ENCODE peak calls at places on chromosomes 7 and 10, in four cellular contexts. M is GM23338, A is left lung, O is PC-3. Z is an unnamed sample.
A peak's percentile ranks its signal among the peaks of the same experiment; 100 is the strongest.

GRCh38 chr7:2781636-2782035 is 62.5 kb downstream of the GNA12 start:
- DNase-seq in O (no peak), M (no peak), A (no peak), Z (no peak)

GRCh38 chr7:1513657-1514095 is 9.5 kb upstream of the INTS1 start:
- DNase-seq in O (no peak), A (peak; percentile 73), M (no peak), Z (no peak)

GRCh38 chr10:62779487-62780248 is 24.9 kb upstream of the ADO start:
- DNase-seq in O (peak; percentile 92), A (no peak), M (no peak), Z (peak; percentile 76)

GRCh38 chr7:91230503-91230902 is 33.7 kb upstream of the FZD1 start:
- DNase-seq in O (no peak), M (no peak), A (no peak), Z (no peak)

GRCh38 chr7:15561840-15562239 is at the start of gene AGMO:
- DNase-seq in M (no peak), O (peak; percentile 32), A (peak; percentile 9), Z (no peak)

GRCh38 chr10:131677671-131678070 is 223.1 kb upstream of the PPP2R2D start:
- DNase-seq in O (no peak), A (peak; percentile 24), M (no peak), Z (no peak)

GRCh38 chr10:44881639-44882038 is 29.5 kb upstream of the TMEM72 start:
- DNase-seq in M (no peak), A (no peak), O (no peak), Z (no peak)

GRCh38 chr10:71773221-71773971 is at the start of gene VSIR:
- DNase-seq in M (peak; percentile 81), A (peak; percentile 99), O (peak; percentile 81), Z (peak; percentile 99)

GRCh38 chr7:84271550-84271949 is 77.0 kb upstream of the SEMA3A start:
- DNase-seq in A (no peak), M (no peak), O (no peak), Z (no peak)

GRCh38 chr10:56508562-56508961 is 147.5 kb upstream of the ZWINT start:
- DNase-seq in M (no peak), A (peak; percentile 36), O (no peak), Z (no peak)

GRCh38 chr7:96034940-96035727 is 262.8 kb downstream of the DYNC1I1 start:
- DNase-seq in O (no peak), M (no peak), A (no peak), Z (no peak)

GRCh38 chr10:132058111-132058745 is 7.5 kb upstream of the JAKMIP3 start:
- DNase-seq in O (peak; percentile 4), A (peak; percentile 33), M (no peak), Z (no peak)

GRCh38 chr7:20388064-20388463 is 57.4 kb downstream of the ITGB8 start:
- DNase-seq in M (no peak), O (no peak), A (no peak), Z (no peak)

GRCh38 chr10:71308985-71309384 is 10.1 kb upstream of the SLC29A3 start:
- DNase-seq in M (no peak), A (no peak), O (no peak), Z (no peak)

GRCh38 chr7:35714862-35715261 is 19.9 kb upstream of the HERPUD2 start:
- DNase-seq in O (peak; percentile 45), A (no peak), M (peak; percentile 9), Z (no peak)

GRCh38 chr7:156892086-156892800 is 740 bp downstream of the LMBR1 start:
- DNase-seq in M (peak; percentile 83), A (peak; percentile 92), O (peak; percentile 31), Z (peak; percentile 61)

GRCh38 chr10:4162571-4163286 is 377.7 kb upstream of the KLF6 start:
- DNase-seq in O (no peak), A (no peak), M (no peak), Z (no peak)

GRCh38 chr10:114753126-114753525 is 68.5 kb upstream of the FHIP2A start:
- DNase-seq in O (peak; percentile 66), A (no peak), M (no peak), Z (no peak)

GRCh38 chr7:65325793-65326432 is 47.7 kb upstream of the ZNF92 start:
- DNase-seq in M (no peak), O (no peak), A (no peak), Z (no peak)

GRCh38 chr7:40463449-40463848 is 328.6 kb downstream of the SUGCT start:
- DNase-seq in A (no peak), O (no peak), M (no peak), Z (no peak)

GRCh38 chr7:97298561-97298960 is 181.1 kb downstream of the SDHAF3 start:
- DNase-seq in M (no peak), O (no peak), A (no peak), Z (no peak)

GRCh38 chr10:118459642-118460193 is 117.6 kb upstream of the FAM204A start:
- DNase-seq in A (no peak), M (peak; percentile 88), O (peak; percentile 73), Z (peak; percentile 21)

GRCh38 chr10:11154333-11154732 is 136.7 kb downstream of the CELF2 start:
- DNase-seq in M (no peak), A (no peak), O (no peak), Z (no peak)

GRCh38 chr10:101458869-101459268 is 104.9 kb downstream of the BTRC start:
- DNase-seq in M (no peak), O (no peak), A (no peak), Z (no peak)

GRCh38 chr7:106277976-106278375 is 6.8 kb downstream of the NAMPT start:
- DNase-seq in A (no peak), M (no peak), O (no peak), Z (no peak)

GRCh38 chr10:770975-771374 is 81.5 kb upstream of the DIP2C start:
- DNase-seq in O (no peak), A (peak; percentile 51), M (no peak), Z (no peak)

GRCh38 chr10:49000437-49001398 is 61.1 kb upstream of the LRRC18 start:
- DNase-seq in A (no peak), M (no peak), O (no peak), Z (no peak)

GRCh38 chr10:84156768-84157167 is 16.8 kb upstream of the GPR15LG start:
- DNase-seq in M (no peak), O (no peak), A (no peak), Z (peak; percentile 40)

GRCh38 chr10:13520194-13520593 is 8.6 kb downstream of the BEND7 start:
- DNase-seq in A (no peak), M (no peak), O (no peak), Z (no peak)

GRCh38 chr10:13515467-13515866 is 13.3 kb downstream of the BEND7 start:
- DNase-seq in M (no peak), A (no peak), O (no peak), Z (no peak)

GRCh38 chr10:13516176-13516575 is 12.6 kb downstream of the BEND7 start:
- DNase-seq in O (no peak), M (no peak), A (no peak), Z (no peak)

GRCh38 chr10:13517675-13518074 is 11.1 kb downstream of the BEND7 start:
- DNase-seq in M (no peak), A (no peak), O (no peak), Z (no peak)

DNA sequence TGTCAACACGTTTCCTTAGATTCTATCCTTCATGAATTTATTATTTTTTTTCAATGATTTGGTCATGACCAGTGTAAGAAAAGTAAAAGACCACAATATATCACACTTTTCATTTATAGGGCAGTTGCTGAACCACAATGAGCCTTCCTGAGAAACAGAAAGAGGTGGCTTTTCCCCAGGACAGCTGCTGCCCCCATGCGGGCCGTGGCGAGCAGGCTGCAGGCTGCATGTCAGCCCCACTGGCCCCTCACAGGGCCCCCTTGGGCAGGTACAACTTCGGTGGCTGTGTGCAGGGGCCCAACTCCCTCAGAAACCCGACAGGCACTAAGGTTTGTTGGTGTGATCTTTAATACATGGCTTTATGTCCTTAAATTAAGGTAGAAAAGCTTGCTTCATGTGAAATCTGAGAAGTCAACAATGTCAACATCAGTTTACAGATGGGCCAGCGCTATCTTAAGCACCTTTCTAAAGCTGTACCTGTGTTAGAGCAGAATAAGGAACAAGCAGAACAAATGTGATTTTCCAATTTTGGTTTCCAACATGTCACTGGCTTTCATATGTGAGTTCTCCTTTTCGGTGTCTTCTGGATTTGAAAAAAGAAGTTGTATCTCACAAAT is 10.6 kb downstream of the BEND7 start:
- DNase-seq in M (peak; percentile 74), O (no peak), A (no peak), Z (no peak)
- TF ChIP-seq CTCF in M (peak; percentile 67), O (no peak), A (no peak), Z (no peak)

GRCh38 chr10:79065853-79066252 is 2.9 kb upstream of the ZMIZ1 start:
- DNase-seq in A (peak; percentile 13), O (no peak), M (no peak), Z (no peak)

GRCh38 chr10:79068562-79069324 is at the start of gene ZMIZ1:
- DNase-seq in A (peak; percentile 94), M (peak; percentile 93), O (peak; percentile 100), Z (peak; percentile 82)

GRCh38 chr10:79066460-79067240 is 2.1 kb upstream of the ZMIZ1 start:
- DNase-seq in A (peak; percentile 43), M (peak; percentile 53), O (peak; percentile 94), Z (no peak)

GRCh38 chr10:79068203-79068561 is 584 bp upstream of the ZMIZ1 start:
- DNase-seq in A (peak; percentile 84), M (peak; percentile 57), O (peak; percentile 63), Z (no peak)

GRCh38 chr10:79067241-79068202 is 1.2 kb upstream of the ZMIZ1 start:
- DNase-seq in A (peak; percentile 95), M (peak; percentile 95), O (peak; percentile 100), Z (peak; percentile 79)
- TF ChIP-seq CTCF in A (no peak), M (no peak), O (peak; percentile 50), Z (no peak)

GRCh38 chr7:151608031-151608551 is 88.4 kb upstream of the RHEB start:
- DNase-seq in A (no peak), O (peak; percentile 27), M (no peak), Z (no peak)
- TF ChIP-seq CTCF in A (no peak), O (peak; percentile 42), M (no peak), Z (no peak)

GRCh38 chr7:219581-220150 is 27.3 kb downstream of the FAM20C start:
- DNase-seq in A (no peak), M (no peak), O (no peak), Z (no peak)

GRCh38 chr7:218316-218715 is 25.9 kb downstream of the FAM20C start:
- DNase-seq in M (no peak), O (no peak), A (no peak), Z (no peak)

GRCh38 chr7:218896-219580 is 26.7 kb downstream of the FAM20C start:
- DNase-seq in A (no peak), M (no peak), O (no peak), Z (no peak)

GRCh38 chr7:221996-222715 is 29.8 kb downstream of the FAM20C start:
- DNase-seq in O (no peak), A (no peak), M (no peak), Z (no peak)

GRCh38 chr7:220151-220841 is 27.9 kb downstream of the FAM20C start:
- DNase-seq in O (no peak), A (no peak), M (peak; percentile 81), Z (no peak)
- TF ChIP-seq CTCF in O (no peak), A (no peak), M (peak; percentile 43), Z (no peak)

GRCh38 chr7:93883078-93883916 is 7.3 kb downstream of the TFPI2 start:
- DNase-seq in A (no peak), M (no peak), O (no peak), Z (no peak)
- TF ChIP-seq CTCF in A (no peak), M (no peak), O (no peak), Z (no peak)

GRCh38 chr10:21953585-21954057 is 49.9 kb downstream of the DNAJC1 start:
- DNase-seq in O (peak; percentile 43), M (peak; percentile 70), A (no peak), Z (no peak)
- TF ChIP-seq CTCF in O (peak; percentile 50), M (peak; percentile 56), A (peak; percentile 13), Z (peak; percentile 55)